ENCODE peak calls at places on chromosomes 7 and 10, in nine cellular contexts. E is hepatocyte, I is neural progenitor cell, P is GM23338, T is HCT116, O is GM23248, J is OCI-LY7, U is SK-N-SH, H is MM.1S. V is an unnamed sample.

GRCh38 chr10:5948999-5949759 is 28.2 kb downstream of the IL15RA start:
- DNase-seq in E (peak; percentile 57), U (peak; percentile 65), T (peak; percentile 32), I (peak; percentile 71), J (peak; percentile 61), H (no peak), P (peak; percentile 86), O (peak; percentile 76), V (peak; percentile 54)

GRCh38 chr10:228366-228765 is 93.1 kb downstream of the ZMYND11 start:
- DNase-seq in H (no peak), E (no peak), T (no peak), J (no peak), U (no peak), I (no peak), O (no peak), P (no peak), V (no peak)

GRCh38 chr10:62426600-62426999 is 52.4 kb downstream of the ZNF365 start:
- DNase-seq in O (no peak), H (no peak), J (no peak), I (peak; percentile 2), E (no peak), U (no peak), P (peak; percentile 65), T (peak; percentile 36), V (no peak)

GRCh38 chr7:48637382-48637781 is 287.0 kb upstream of the CDC14C start:
- DNase-seq in U (no peak), H (no peak), T (no peak), I (no peak), J (no peak), E (no peak), P (no peak), O (no peak), V (peak; percentile 86)

GRCh38 chr7:80078159-80078731 is 56.4 kb upstream of the GNAI1 start:
- DNase-seq in I (no peak), P (no peak), E (no peak), O (peak; percentile 50), U (no peak), J (no peak), H (peak; percentile 26), T (no peak), V (peak; percentile 61)

GRCh38 chr7:38655833-38656774 is 24.9 kb upstream of the AMPH start:
- DNase-seq in E (no peak), U (no peak), I (no peak), O (no peak), T (no peak), H (no peak), P (no peak), J (no peak), V (no peak)

GRCh38 chr10:6089334-6090219 is 743 bp downstream of the RBM17 start:
- DNase-seq in T (no peak), H (peak; percentile 29), I (peak; percentile 76), J (peak; percentile 61), E (peak; percentile 50), U (peak; percentile 59), O (peak; percentile 64), P (peak; percentile 60), V (peak; percentile 23)

GRCh38 chr7:135189961-135190360 is 19.5 kb upstream of the CYREN start:
- DNase-seq in J (no peak), U (peak; percentile 69), T (no peak), O (peak; percentile 20), H (no peak), I (no peak), P (no peak), E (no peak), V (no peak)

GRCh38 chr7:83468251-83468739 is 180.6 kb downstream of the SEMA3E start:
- DNase-seq in U (peak; percentile 19), E (peak; percentile 82), J (no peak), O (peak; percentile 94), P (peak; percentile 83), I (peak; percentile 75), H (peak; percentile 95), T (peak; percentile 89), V (peak; percentile 99)

GRCh38 chr10:96377816-96378294 is 19.1 kb upstream of the OPALIN start:
- DNase-seq in U (no peak), O (peak; percentile 54), E (peak; percentile 50), I (peak; percentile 33), J (peak; percentile 16), T (no peak), H (no peak), P (no peak), V (no peak)

GRCh38 chr10:131722525-131723264 is 178.1 kb upstream of the PPP2R2D start:
- DNase-seq in O (no peak), I (no peak), T (no peak), P (no peak), E (no peak), H (no peak), U (no peak), J (no peak), V (no peak)

GRCh38 chr10:73875139-73875475 is 752 bp upstream of the CAMK2G start:
- DNase-seq in T (no peak), H (peak; percentile 31), P (no peak), O (no peak), I (no peak), J (peak; percentile 38), E (no peak), U (no peak), V (no peak)

GRCh38 chr10:4767033-4767814 is 58.8 kb upstream of the AKR1E2 start:
- DNase-seq in T (peak; percentile 38), J (peak; percentile 5), P (peak; percentile 30), U (peak; percentile 31), O (peak; percentile 73), E (peak; percentile 50), I (peak; percentile 42), H (no peak), V (peak; percentile 52)

GRCh38 chr10:108544500-108545120 is 1378.7 kb downstream of the XPNPEP1 start:
- DNase-seq in I (peak; percentile 83), T (no peak), E (peak; percentile 88), J (peak; percentile 53), P (peak; percentile 80), U (peak; percentile 39), O (peak; percentile 83), H (peak; percentile 63), V (peak; percentile 77)

GRCh38 chr10:14954001-14954770 is at the start of gene DCLRE1C:
- DNase-seq in P (peak; percentile 93), O (peak; percentile 96), E (peak; percentile 96), J (peak; percentile 97), H (peak; percentile 98), U (peak; percentile 95), T (peak; percentile 80), I (peak; percentile 90), V (peak; percentile 82)

DNA sequence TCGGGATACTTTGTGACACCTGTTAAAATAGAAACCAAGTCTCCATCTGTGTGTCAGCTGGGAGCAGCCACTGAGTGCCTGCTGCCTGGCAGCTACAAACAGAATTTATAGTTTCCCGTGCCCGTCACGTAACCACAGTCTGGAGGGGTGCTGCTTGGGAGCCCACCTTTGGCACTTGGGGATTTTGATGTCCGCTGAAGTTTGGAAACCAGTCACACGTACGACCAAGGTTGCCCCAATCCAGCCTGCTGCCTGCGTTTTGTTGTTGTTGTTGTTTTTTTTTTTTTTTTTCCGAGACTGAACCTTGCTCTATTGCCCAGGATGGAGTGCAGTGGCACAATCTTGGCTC is 1.6 kb downstream of the TRRAP start:
- DNase-seq in I (no peak), E (no peak), T (no peak), H (no peak), O (no peak), P (no peak), U (no peak), J (no peak), V (no peak)
- TF ChIP-seq EZH2phosphoT487 in I (no peak), E (no peak), T (no peak), H (no peak), O (no peak), P (no peak), U (no peak), J (no peak), V (no peak)

DNA sequence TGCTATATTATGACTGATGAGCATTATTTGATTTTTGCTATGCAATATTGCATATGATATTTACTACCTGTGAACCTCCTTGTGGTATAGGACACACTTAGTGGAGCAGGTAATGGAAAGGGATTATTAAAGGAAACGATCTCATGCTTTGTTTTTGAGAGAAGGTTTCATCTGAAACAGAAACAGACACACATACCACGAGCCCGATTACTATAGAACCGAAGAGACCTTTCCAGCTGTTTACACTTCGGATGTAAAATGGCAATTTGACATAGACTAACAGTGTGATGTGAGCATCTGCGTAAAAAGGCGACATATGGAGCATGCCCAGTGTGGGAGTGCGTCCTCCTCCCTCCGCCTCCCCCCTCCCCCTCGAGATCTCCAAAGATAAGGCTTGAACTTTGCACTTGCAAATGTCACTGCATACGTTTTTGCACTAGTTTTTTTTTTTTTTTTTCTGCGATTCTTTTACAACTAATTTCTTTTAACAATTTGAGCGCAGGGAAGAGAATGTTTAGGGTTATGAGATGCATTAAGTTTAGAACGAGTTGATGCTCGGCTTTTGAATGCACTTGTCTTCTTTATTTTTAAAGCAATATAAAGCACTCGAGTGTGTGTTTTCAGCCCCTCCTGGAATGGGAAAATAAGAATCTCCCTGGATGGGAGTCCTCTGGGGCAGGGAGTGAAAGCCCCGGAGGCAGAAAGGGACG is 251.0 kb downstream of the NSUN6 start:
- DNase-seq in H (peak; percentile 61), E (peak; percentile 76), U (peak; percentile 64), J (no peak), I (peak; percentile 44), T (no peak), O (peak; percentile 25), P (peak; percentile 49), V (no peak)
- H3K4me3 ChIP-seq in H (peak overlapping the region; percentile 45), E (peak overlapping the region; percentile 2), U (peak overlapping the region; percentile 43), J (no peak overlapping the region), I (peak overlapping the region; percentile 70), T (no peak overlapping the region), O (peak overlapping the region; percentile 59), P (peak overlapping the region; percentile 68), V (no peak overlapping the region)

DNA sequence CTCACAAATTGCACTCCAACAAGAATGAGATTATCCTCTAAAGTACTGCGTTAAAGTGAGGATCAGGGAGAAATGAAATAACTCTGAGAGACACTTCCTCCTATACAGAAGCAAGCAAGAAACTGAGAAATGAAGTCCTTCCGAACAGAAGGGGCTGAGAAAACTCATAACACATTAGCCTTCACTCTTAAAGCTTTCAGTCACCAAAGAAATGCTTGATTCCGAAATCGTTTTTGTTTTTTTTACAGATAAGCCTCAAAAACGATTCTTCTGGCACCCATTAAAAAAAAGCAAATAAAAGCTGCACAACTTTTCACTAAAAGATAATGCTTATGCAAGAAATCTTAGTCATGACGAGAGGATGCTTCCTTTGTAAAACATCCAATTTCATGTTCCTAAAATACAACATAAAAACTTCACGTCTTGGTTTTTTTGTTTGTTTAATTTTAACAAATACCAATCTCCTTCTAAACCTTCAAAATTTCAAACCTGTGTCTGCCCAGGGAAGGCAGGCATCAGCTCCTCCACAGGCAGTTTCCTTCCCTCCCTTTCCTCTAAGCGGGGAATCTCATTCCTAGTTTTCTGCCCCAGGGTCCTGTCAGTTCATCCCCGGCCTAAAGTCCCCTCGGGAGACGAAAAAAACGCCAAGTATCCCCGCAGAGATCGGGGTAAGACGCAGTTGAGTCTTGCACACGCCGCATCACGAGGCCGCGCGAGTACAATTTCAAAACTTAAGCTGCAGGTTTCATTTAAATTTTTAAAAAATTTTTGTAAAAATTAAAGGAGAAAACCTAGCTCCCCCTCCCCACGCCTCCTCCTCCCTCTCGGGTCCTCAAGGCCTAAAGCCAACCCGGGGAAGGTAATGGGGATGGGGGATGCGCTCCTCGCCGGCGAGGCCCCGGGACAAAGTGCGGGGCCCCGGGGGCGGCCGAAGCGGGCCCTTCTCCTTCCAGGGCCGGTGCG is 1.1 kb downstream of the BAZ1B start:
- DNase-seq in P (peak; percentile 56), O (peak; percentile 65), I (peak; percentile 49), U (peak; percentile 60), T (no peak), E (peak; percentile 25), J (peak; percentile 45), H (no peak), V (peak; percentile 6)
- TF ChIP-seq EZH2phosphoT487 in P (no peak), O (no peak), I (no peak), U (no peak), T (no peak), E (no peak), J (no peak), H (no peak), V (no peak)

GRCh38 chr7:130970196-130970595 is 236.2 kb upstream of the KLF14 start:
- DNase-seq in O (no peak), I (no peak), H (no peak), T (no peak), J (no peak), P (no peak), E (no peak), U (no peak), V (no peak)
- H3K4me3 ChIP-seq in O (no peak overlapping the region), I (no peak overlapping the region), H (no peak overlapping the region), T (no peak overlapping the region), J (no peak overlapping the region), P (no peak overlapping the region), E (no peak overlapping the region), U (no peak overlapping the region), V (no peak overlapping the region)

V was measured in PC-3.